ENCODE peak calls at places on chromosomes 6 and 20, in seven cellular contexts. K is neural crest cell, Y is upper lobe of right lung, L is left ventricle myocardium inferior, C is fibroblast of lung, E is PC-3, I is endodermal cell. M is an unnamed sample.

GRCh38 chr6:158910484-158911075 is 89.4 kb downstream of the RSPH3 start:
- DNase-seq in C (no peak), Y (no peak), L (no peak), I (peak; percentile 84), K (no peak), E (peak; percentile 80), M (no peak)

GRCh38 chr6:14212020-14212419 is 94.4 kb downstream of the CD83 start:
- DNase-seq in Y (no peak), E (peak; percentile 54), I (peak; percentile 79), C (no peak), L (no peak), K (no peak), M (no peak)

GRCh38 chr20:20680991-20681508 is 31.4 kb downstream of the RALGAPA2 start:
- DNase-seq in Y (no peak), L (no peak), E (no peak), C (no peak), K (no peak), I (no peak), M (no peak)

GRCh38 chr20:56418385-56418861 is 6.4 kb downstream of the CASS4 start:
- DNase-seq in Y (no peak), L (no peak), I (no peak), C (no peak), E (no peak), K (no peak), M (no peak)

GRCh38 chr20:44264287-44264686 is 17.2 kb downstream of the GDAP1L1 start:
- DNase-seq in L (no peak), I (peak; percentile 87), E (peak; percentile 22), Y (peak; percentile 11), C (no peak), K (no peak), M (no peak)

GRCh38 chr6:87277123-87277522 is 45.3 kb upstream of the SMIM8 start:
- DNase-seq in I (no peak), E (peak; percentile 57), C (peak; percentile 31), L (no peak), K (no peak), Y (no peak), M (no peak)

GRCh38 chr6:134317471-134318131 is at the start of gene SGK1:
- DNase-seq in I (peak; percentile 84), E (peak; percentile 17), Y (no peak), C (peak; percentile 58), L (no peak), K (peak; percentile 8), M (no peak)

GRCh38 chr6:2216794-2217383 is 28.5 kb downstream of the GMDS start:
- DNase-seq in K (no peak), C (no peak), L (no peak), Y (no peak), E (no peak), I (peak; percentile 56), M (no peak)

GRCh38 chr6:33271098-33271607 is 523 bp downstream of the VPS52 start:
- DNase-seq in L (no peak), Y (no peak), E (peak; percentile 23), C (peak; percentile 38), K (no peak), I (no peak), M (peak; percentile 25)

GRCh38 chr6:163354085-163354484 is 60.4 kb upstream of the QKI start:
- DNase-seq in L (no peak), C (peak; percentile 53), I (no peak), Y (no peak), K (no peak), E (no peak), M (no peak)

GRCh38 chr6:106255306-106255705 is 70.3 kb downstream of the ATG5 start:
- DNase-seq in K (no peak), L (no peak), I (no peak), E (no peak), Y (no peak), C (no peak), M (no peak)

GRCh38 chr20:19817017-19817416 is 59.0 kb downstream of the RIN2 start:
- DNase-seq in Y (no peak), C (peak; percentile 54), E (peak; percentile 99), I (no peak), K (no peak), L (no peak), M (no peak)

GRCh38 chr20:61185841-61186601 is 66.0 kb upstream of the CDH4 start:
- DNase-seq in C (peak; percentile 96), K (no peak), E (peak; percentile 35), L (no peak), I (no peak), Y (no peak), M (no peak)

GRCh38 chr20:41027872-41028358 is 707 bp upstream of the TOP1 start:
- DNase-seq in C (no peak), Y (no peak), E (no peak), I (no peak), K (no peak), L (no peak), M (no peak)

GRCh38 chr6:33854572-33855030 is 50.8 kb upstream of the MLN start:
- DNase-seq in L (no peak), E (no peak), K (no peak), I (no peak), C (no peak), Y (no peak), M (peak; percentile 57)

GRCh38 chr6:20630617-20631448 is 96.6 kb downstream of the CDKAL1 start:
- DNase-seq in E (peak; percentile 57), Y (no peak), K (no peak), C (no peak), I (no peak), L (no peak), M (no peak)

GRCh38 chr6:41187924-41188886 is 12.7 kb downstream of the TREML2 start:
- DNase-seq in L (no peak), C (no peak), K (no peak), E (no peak), Y (no peak), I (no peak), M (no peak)

GRCh38 chr6:44487002-44487401 is 99.5 kb downstream of the CDC5L start:
- DNase-seq in I (no peak), Y (no peak), L (no peak), E (no peak), K (no peak), C (no peak), M (no peak)

GRCh38 chr20:49340161-49340966 is 62.5 kb upstream of the ZNFX1 start:
- DNase-seq in I (no peak), E (peak; percentile 47), K (no peak), L (peak; percentile 21), C (no peak), Y (no peak), M (peak; percentile 48)

GRCh38 chr6:41549673-41550072 is 3.5 kb downstream of the FOXP4 start:
- DNase-seq in K (no peak), Y (no peak), C (no peak), L (no peak), E (no peak), I (no peak), M (no peak)

GRCh38 chr20:59147197-59147596 is 16.4 kb upstream of the ZNF831 start:
- DNase-seq in C (no peak), L (peak; percentile 35), E (no peak), K (no peak), I (no peak), Y (no peak), M (no peak)

GRCh38 chr6:16660157-16660497 is 101.1 kb downstream of the ATXN1 start:
- DNase-seq in Y (no peak), L (no peak), K (no peak), I (no peak), C (no peak), E (no peak), M (no peak)

GRCh38 chr6:121389419-121389818 is 46.0 kb upstream of the GJA1 start:
- DNase-seq in E (no peak), L (no peak), C (no peak), I (peak; percentile 59), K (no peak), Y (no peak), M (no peak)

GRCh38 chr20:10412591-10413408 is 21.2 kb downstream of the MKKS start:
- DNase-seq in L (no peak), E (peak; percentile 25), I (no peak), K (no peak), C (peak; percentile 39), Y (no peak), M (no peak)
- TF ChIP-seq CTCF in L (peak; percentile 10), E (peak; percentile 67), I (peak; percentile 61), K (no peak), C (peak; percentile 23), Y (no peak), M (no peak)

GRCh38 chr6:81075974-81076373 is 676.5 kb downstream of the TENT5A start:
- DNase-seq in E (peak; percentile 9), C (peak; percentile 8), I (peak; percentile 73), K (peak; percentile 36), Y (no peak), L (no peak), M (no peak)
- TF ChIP-seq CTCF in E (peak; percentile 47), C (peak; percentile 49), I (peak; percentile 86), K (peak; percentile 67), Y (peak; percentile 28), L (peak; percentile 55), M (no peak)

DNA sequence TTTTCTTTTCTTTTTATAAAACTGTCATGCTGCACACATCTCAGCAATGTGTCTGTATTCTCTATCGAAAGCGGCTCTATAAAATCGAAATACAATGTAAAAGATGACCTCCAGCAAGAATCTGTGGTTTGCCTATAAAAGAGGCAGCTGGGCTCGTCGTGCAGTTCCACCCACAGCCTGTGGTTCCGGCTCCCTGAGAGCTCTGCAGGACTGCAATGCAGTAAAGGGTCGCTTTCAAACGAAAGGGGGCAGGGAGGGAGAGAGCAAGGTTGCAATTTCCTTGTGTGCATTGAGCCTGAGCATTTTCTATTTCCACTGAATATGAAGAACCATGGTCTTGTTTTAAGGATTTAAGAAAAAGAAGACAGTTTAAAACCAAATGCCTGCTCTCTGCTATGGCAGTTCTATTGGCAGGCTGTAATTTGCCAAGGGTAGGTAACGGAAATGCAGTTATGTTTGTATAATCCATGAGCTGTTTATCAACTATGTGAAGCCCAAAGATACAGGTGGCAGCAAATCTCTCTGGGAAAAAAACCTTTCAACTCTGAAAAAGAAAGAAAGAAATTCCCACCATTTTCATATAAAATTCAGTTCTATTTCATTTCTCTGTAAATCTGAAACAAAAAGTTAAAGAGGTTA is 236.5 kb downstream of the HACE1 start:
- DNase-seq in Y (no peak), C (no peak), K (no peak), L (no peak), I (peak; percentile 78), E (peak; percentile 64), M (no peak)
- TF ChIP-seq CTCF in Y (no peak), C (no peak), K (peak; percentile 33), L (peak; percentile 10), I (peak; percentile 58), E (no peak), M (no peak)

GRCh38 chr6:151434369-151434768 is 17.6 kb downstream of the RMND1 start:
- DNase-seq in Y (no peak), E (no peak), L (no peak), I (no peak), K (no peak), C (no peak), M (no peak)

GRCh38 chr6:151432650-151433049 is 19.3 kb downstream of the RMND1 start:
- DNase-seq in Y (no peak), I (no peak), K (no peak), E (no peak), C (no peak), L (no peak), M (no peak)

GRCh38 chr6:151431336-151431735 is 20.6 kb downstream of the RMND1 start:
- DNase-seq in K (no peak), L (no peak), E (no peak), I (no peak), C (no peak), Y (no peak), M (no peak)

GRCh38 chr6:151428336-151428735 is 23.6 kb downstream of the RMND1 start:
- DNase-seq in K (no peak), E (no peak), L (no peak), C (no peak), I (no peak), Y (no peak), M (no peak)

GRCh38 chr6:151430886-151431285 is 21.0 kb downstream of the RMND1 start:
- DNase-seq in E (no peak), C (no peak), K (no peak), Y (no peak), I (no peak), L (no peak), M (no peak)
- TF ChIP-seq CTCF in E (no peak), C (no peak), K (peak; percentile 32), Y (no peak), I (peak; percentile 62), L (no peak), M (no peak)